ENCODE peak calls at places on chromosome 10, in seven cellular contexts. R, G, Y, L, W, H and S are unnamed samples.

GRCh38 chr10:3042589-3042988 is 24.8 kb upstream of the PFKP start:
- DNase-seq in R (no peak), G (no peak), W (no peak), H (no peak), Y (no peak), L (no peak), S (no peak)

GRCh38 chr10:130175074-130175473 is 38.9 kb downstream of the GLRX3 start:
- DNase-seq in G (no peak), Y (no peak), H (no peak), W (no peak), L (no peak), R (no peak), S (no peak)

GRCh38 chr10:121774813-121775212 is 153.0 kb downstream of the ATE1 start:
- DNase-seq in G (no peak), H (no peak), W (no peak), R (no peak), Y (no peak), L (no peak), S (no peak)

GRCh38 chr10:71735709-71736569 is 16.4 kb upstream of the C10orf105 start:
- DNase-seq in W (no peak), Y (no peak), H (peak; percentile 57), L (no peak), R (no peak), G (no peak), S (no peak)

GRCh38 chr10:70442332-70442988 is 979 bp upstream of the NODAL start:
- DNase-seq in H (no peak), Y (no peak), W (peak; percentile 63), R (no peak), L (no peak), G (no peak), S (no peak)

GRCh38 chr10:75395171-75395954 is 6.2 kb downstream of the ZNF503 start:
- DNase-seq in R (no peak), G (peak; percentile 85), W (no peak), L (no peak), Y (peak; percentile 63), H (no peak), S (peak; percentile 65)

GRCh38 chr10:49280001-49280408 is 19.0 kb upstream of the C10orf71 start:
- DNase-seq in W (peak; percentile 26), Y (no peak), G (no peak), L (no peak), R (no peak), H (no peak), S (no peak)

GRCh38 chr10:125161570-125162139 is 1.3 kb upstream of the CTBP2 start:
- DNase-seq in Y (no peak), H (no peak), W (peak; percentile 48), L (peak; percentile 41), R (no peak), G (peak; percentile 37), S (no peak)

GRCh38 chr10:82609845-82610244 is 734.9 kb downstream of the NRG3 start:
- DNase-seq in W (no peak), R (no peak), L (no peak), G (no peak), Y (no peak), H (no peak), S (no peak)

GRCh38 chr10:49055231-49055850 is 60.0 kb downstream of the VSTM4 start:
- DNase-seq in W (no peak), H (no peak), G (no peak), Y (no peak), R (no peak), L (no peak), S (no peak)

GRCh38 chr10:60883187-60883586 is 60.8 kb downstream of the RHOBTB1 start:
- DNase-seq in R (no peak), H (no peak), L (no peak), W (peak; percentile 38), Y (no peak), G (peak; percentile 13), S (peak; percentile 21)

GRCh38 chr10:111993872-111994426 is 189.6 kb downstream of the GPAM start:
- DNase-seq in W (no peak), G (no peak), L (no peak), R (no peak), H (no peak), Y (no peak), S (no peak)

GRCh38 chr10:72024596-72024995 is 60.4 kb downstream of the CHST3 start:
- DNase-seq in G (no peak), Y (no peak), R (no peak), W (no peak), L (no peak), H (no peak), S (no peak)